ENCODE peak calls at places on chromosomes 4 and X, in eight cellular contexts. O is EL; R is glutamatergic neuron; M is BJ; G is activated CD4-positive, alpha-beta T cell treated with anti-CD3 and anti-CD28 coated beads, Interleukin-2, amount 10 ng/mL, durations not matched to agents 7 days and 5 days; W is T-helper 1 cell; V is cardiac muscle cell; N is Caki2. S is an unnamed sample.

GRCh38 chr4:14700544-14700943 is 301.7 kb upstream of the CPEB2 start:
- DNase-seq in V (no peak), M (no peak), N (no peak), W (no peak), R (no peak), G (no peak), O (no peak), S (no peak)

GRCh38 chr4:84498203-84499026 is 677 bp downstream of the NKX6-1 start:
- DNase-seq in O (peak), G (no peak), V (peak), M (no peak), W (no peak), N (peak), R (peak), S (peak)

GRCh38 chrX:112877771-112878173 is 37.1 kb upstream of the AMOT start:
- DNase-seq in R (no peak), N (no peak), G (no peak), V (no peak), W (no peak), M (no peak), O (no peak), S (no peak)

GRCh38 chr4:100268807-100269206 is 78.5 kb upstream of the DDIT4L start:
- DNase-seq in V (no peak), G (no peak), N (no peak), O (no peak), R (no peak), M (no peak), W (no peak), S (no peak)

GRCh38 chrX:65723706-65724105 is 56.3 kb downstream of the MSN start:
- DNase-seq in R (no peak), M (no peak), N (no peak), G (peak), V (no peak), W (peak), O (peak), S (no peak)

GRCh38 chrX:44958480-44958879 is 85.5 kb downstream of the KDM6A start:
- DNase-seq in V (no peak), R (no peak), G (no peak), N (no peak), W (no peak), O (no peak), M (no peak), S (no peak)

GRCh38 chr4:169270810-169271691 is at the start of gene SH3RF1:
- DNase-seq in O (peak), M (no peak), V (peak), G (peak), R (peak), W (peak), N (peak), S (peak)

GRCh38 chr4:146222313-146222712 is 8.0 kb downstream of the REELD1 start:
- DNase-seq in M (no peak), G (no peak), N (peak), R (no peak), W (no peak), O (peak), V (peak), S (no peak)

GRCh38 chr4:54954656-54955388 is 170.6 kb downstream of the KDR start:
- DNase-seq in W (no peak), N (no peak), M (no peak), R (no peak), G (no peak), V (peak), O (no peak), S (no peak)

GRCh38 chrX:154649864-154650510 is 3.4 kb downstream of the CTAG2 start:
- DNase-seq in R (no peak), G (no peak), V (no peak), W (no peak), M (no peak), N (no peak), O (no peak), S (no peak)

GRCh38 chr4:184814686-184815045 is 11.1 kb downstream of the ACSL1 start:
- DNase-seq in N (no peak), V (no peak), R (no peak), O (peak), M (no peak), G (no peak), W (no peak), S (peak)

GRCh38 chr4:179596621-179597020 is 2154.4 kb upstream of the AGA start:
- DNase-seq in R (no peak), N (no peak), V (no peak), W (no peak), G (no peak), M (no peak), O (no peak), S (no peak)

GRCh38 chrX:36787787-36788186 is 220.4 kb upstream of the FAM47C start:
- DNase-seq in N (no peak), W (no peak), O (no peak), G (no peak), R (no peak), V (no peak), M (no peak), S (no peak)

GRCh38 chr4:95546236-95546635 is 2.5 kb downstream of the UNC5C start:
- DNase-seq in G (no peak), O (no peak), M (no peak), R (no peak), V (no peak), N (no peak), W (no peak), S (no peak)

GRCh38 chrX:110226931-110227330 is 91.0 kb downstream of the AMMECR1 start:
- DNase-seq in V (no peak), W (no peak), N (no peak), M (no peak), G (no peak), O (peak), R (no peak), S (no peak)

GRCh38 chr4:8345053-8345945 is 75.7 kb downstream of the HTRA3 start:
- DNase-seq in W (no peak), M (no peak), O (no peak), G (no peak), N (no peak), V (no peak), R (no peak), S (no peak)

GRCh38 chr4:2827874-2828751 is 15.5 kb upstream of the ADD1 start:
- DNase-seq in M (no peak), N (no peak), O (no peak), V (no peak), G (no peak), W (no peak), R (peak), S (no peak)

GRCh38 chr4:149785686-149786431 is 29.8 kb downstream of the IQCM start:
- DNase-seq in V (no peak), O (peak), R (no peak), G (no peak), M (peak), W (no peak), N (no peak), S (no peak)

GRCh38 chr4:32455231-32455630 is 1735.1 kb downstream of the PCDH7 start:
- DNase-seq in R (no peak), O (no peak), N (no peak), W (no peak), G (no peak), V (no peak), M (no peak), S (no peak)

GRCh38 chr4:123351713-123352112 is 44.9 kb upstream of the SPRY1 start:
- DNase-seq in G (no peak), O (no peak), V (no peak), M (no peak), W (no peak), N (no peak), R (no peak), S (peak)

GRCh38 chrX:77275392-77275791 is 171.8 kb upstream of the FGF16 start:
- DNase-seq in R (no peak), W (no peak), G (no peak), V (no peak), M (no peak), N (no peak), O (no peak), S (peak)

S was measured in SW480.